ENCODE peak calls at places on chromosomes 12 and 14, in five cellular contexts. L is transverse colon, J is heart right ventricle, G is uterus, N is fibroblast of lung. W is an unnamed sample.
A peak's percentile ranks its signal among the peaks of the same experiment; 100 is the strongest.

GRCh38 chr12:13024151-13024946 is 19.8 kb upstream of the FAM234B start:
- DNase-seq in L (peak; percentile 33), J (no peak), G (peak; percentile 39), N (peak; percentile 87), W (no peak)

GRCh38 chr12:93300611-93301021 is 77.1 kb upstream of the NUDT4 start:
- DNase-seq in L (no peak), J (no peak), G (no peak), N (no peak), W (no peak)

GRCh38 chr14:71675126-71675901 is 256.9 kb upstream of the RGS6 start:
- DNase-seq in L (no peak), J (no peak), G (no peak), N (no peak), W (no peak)

GRCh38 chr14:73238262-73238852 is 1.1 kb downstream of the PAPLN start:
- DNase-seq in L (no peak), J (no peak), G (no peak), N (peak; percentile 81), W (no peak)

GRCh38 chr12:64893961-64894360 is 69.5 kb downstream of the TBC1D30 start:
- DNase-seq in L (no peak), J (no peak), G (no peak), N (peak; percentile 76), W (no peak)

GRCh38 chr12:68157295-68157871 is 2.2 kb downstream of the IFNG start:
- DNase-seq in L (no peak), J (no peak), G (no peak), N (no peak), W (no peak)

GRCh38 chr14:75861161-75861621 is 120.6 kb downstream of the TGFB3 start:
- DNase-seq in L (no peak), J (no peak), G (peak; percentile 71), N (peak; percentile 74), W (no peak)

GRCh38 chr14:37579250-37579649 is 15.8 kb downstream of the FOXA1 start:
- DNase-seq in L (no peak), J (no peak), G (no peak), N (no peak), W (no peak)

GRCh38 chr14:36940476-36940875 is 231.9 kb downstream of the SLC25A21 start:
- DNase-seq in L (no peak), J (no peak), G (no peak), N (no peak), W (no peak)

GRCh38 chr12:47808574-47809380 is 10.9 kb downstream of the HDAC7 start:
- DNase-seq in L (peak; percentile 38), J (peak; percentile 24), G (no peak), N (no peak), W (no peak)

GRCh38 chr14:91732859-91733477 is 1.1 kb upstream of the CATSPERB start:
- DNase-seq in L (no peak), J (no peak), G (no peak), N (no peak), W (no peak)

GRCh38 chr14:91374897-91375747 is 42.5 kb downstream of the CCDC88C start:
- DNase-seq in L (no peak), J (no peak), G (no peak), N (no peak), W (no peak)

GRCh38 chr12:4454315-4454860 is 8.8 kb upstream of the FGF6 start:
- DNase-seq in L (no peak), J (no peak), G (no peak), N (no peak), W (no peak)

GRCh38 chr12:132522586-132523380 is 32.8 kb downstream of the FBRSL1 start:
- DNase-seq in L (no peak), J (no peak), G (no peak), N (no peak), W (no peak)

GRCh38 chr12:66189476-66189823 is 436 bp downstream of the IRAK3 start:
- DNase-seq in L (no peak), J (no peak), G (no peak), N (no peak), W (no peak)

GRCh38 chr12:88944403-88944802 is 364.1 kb upstream of the KITLG start:
- DNase-seq in L (no peak), J (no peak), G (no peak), N (peak; percentile 28), W (no peak)

GRCh38 chr14:93318927-93319326 is 13.9 kb downstream of the BTBD7 start:
- DNase-seq in L (no peak), J (no peak), G (no peak), N (no peak), W (no peak)

GRCh38 chr12:47900480-47901129 is 4.2 kb downstream of the VDR start:
- DNase-seq in L (peak; percentile 65), J (no peak), G (no peak), N (no peak), W (peak; percentile 73)

GRCh38 chr12:79659961-79660431 is 30.8 kb downstream of the PAWR start:
- DNase-seq in L (no peak), J (no peak), G (no peak), N (no peak), W (no peak)

GRCh38 chr14:37588956-37589737 is 5.9 kb downstream of the FOXA1 start:
- DNase-seq in L (peak; percentile 24), J (no peak), G (no peak), N (no peak), W (peak; percentile 42)

GRCh38 chr14:33259764-33260163 is 321.1 kb downstream of the NPAS3 start:
- DNase-seq in L (no peak), J (no peak), G (no peak), N (no peak), W (no peak)

GRCh38 chr12:88553941-88554658 is 26.2 kb downstream of the KITLG start:
- DNase-seq in L (no peak), J (no peak), G (no peak), N (peak; percentile 90), W (no peak)

GRCh38 chr12:45050751-45051489 is at the start of gene DBX2:
- DNase-seq in L (no peak), J (peak; percentile 19), G (no peak), N (peak; percentile 1), W (no peak)

GRCh38 chr12:71972441-71973074 is 33.9 kb downstream of the TPH2 start:
- DNase-seq in L (no peak), J (no peak), G (no peak), N (no peak), W (no peak)

GRCh38 chr14:44945264-44945663 is 16.5 kb downstream of the KLHL28 start:
- DNase-seq in L (no peak), J (no peak), G (no peak), N (peak; percentile 87), W (no peak)

DNA sequence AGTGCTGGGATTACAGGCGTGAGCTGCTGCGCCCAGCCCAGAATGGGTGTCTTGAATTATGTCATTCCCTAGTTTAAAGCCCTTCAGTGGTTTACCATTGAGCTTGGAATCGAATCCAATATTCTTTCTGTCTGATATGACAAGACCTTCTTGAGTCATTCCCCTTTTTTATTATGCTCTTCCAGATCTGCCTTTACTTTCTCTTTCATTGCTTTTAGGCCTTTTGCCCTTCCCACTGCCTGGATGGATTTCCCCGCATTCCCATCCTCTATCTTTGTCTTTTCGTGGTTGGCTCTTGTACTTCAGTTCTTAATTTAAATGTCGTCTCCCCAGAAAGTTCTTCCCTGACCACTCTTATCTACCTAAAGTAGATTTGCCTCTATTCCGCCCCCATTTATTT is 1.6 kb downstream of the TRAFD1 start:
- DNase-seq in L (no peak), J (no peak), G (no peak), N (peak; percentile 17), W (no peak)
- H3K27ac ChIP-seq in L (peak overlapping the region; percentile 92), J (no peak overlapping the region), G (no peak overlapping the region), N (peak overlapping the region; percentile 14), W (peak overlapping the region; percentile 90)

GRCh38 chr14:106210650-106211049 is 684.3 kb downstream of the TMEM121 start:
- DNase-seq in L (no peak), J (no peak), G (no peak), N (no peak), W (no peak)

GRCh38 chr14:106209745-106210144 is 683.4 kb downstream of the TMEM121 start:
- DNase-seq in L (no peak), J (no peak), G (no peak), N (no peak), W (no peak)

GRCh38 chr14:106208794-106209193 is 682.4 kb downstream of the TMEM121 start:
- DNase-seq in L (no peak), J (no peak), G (no peak), N (no peak), W (no peak)

GRCh38 chr14:106215229-106215628 is 688.8 kb downstream of the TMEM121 start:
- DNase-seq in L (no peak), J (no peak), G (no peak), N (no peak), W (no peak)

DNA sequence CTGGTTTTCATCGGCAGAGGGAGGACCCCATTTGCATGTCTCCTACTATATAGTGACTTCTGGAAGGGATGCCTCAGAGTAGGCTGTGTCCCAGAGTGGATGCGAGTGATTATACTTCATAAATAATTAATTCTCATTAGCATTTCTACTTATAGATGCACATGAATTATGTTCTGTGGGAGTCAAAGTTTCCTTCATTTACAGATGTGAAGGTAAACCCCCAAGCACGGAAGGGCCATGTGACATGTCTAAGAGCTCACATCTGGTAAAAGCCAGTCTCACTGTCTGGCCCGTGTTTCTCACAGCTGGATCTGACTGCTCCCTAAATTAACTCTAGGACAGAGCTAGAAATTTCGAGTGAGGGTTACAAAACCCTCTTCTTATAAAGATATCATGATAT is 685.1 kb downstream of the TMEM121 start:
- DNase-seq in L (no peak), J (no peak), G (no peak), N (no peak), W (no peak)
- H3K9me3 ChIP-seq in L (no peaks in the 10 kb centered on the region), J (no peaks in the 10 kb centered on the region), G (no peaks in the 10 kb centered on the region), N (no peaks in the 10 kb centered on the region), W (no peaks in the 10 kb centered on the region)

GRCh38 chr14:65045691-65046090 is 56.6 kb downstream of the MAX start:
- DNase-seq in L (no peak), J (no peak), G (no peak), N (no peak), W (no peak)

GRCh38 chr14:65042731-65043372 is 56.2 kb downstream of the FNTB start:
- DNase-seq in L (no peak), J (no peak), G (no peak), N (no peak), W (no peak)

GRCh38 chr14:65044596-65044959 is 57.7 kb downstream of the MAX start:
- DNase-seq in L (peak; percentile 15), J (no peak), G (no peak), N (no peak), W (no peak)

GRCh38 chr14:65045011-65045410 is 57.3 kb downstream of the MAX start:
- DNase-seq in L (no peak), J (no peak), G (no peak), N (no peak), W (no peak)

DNA sequence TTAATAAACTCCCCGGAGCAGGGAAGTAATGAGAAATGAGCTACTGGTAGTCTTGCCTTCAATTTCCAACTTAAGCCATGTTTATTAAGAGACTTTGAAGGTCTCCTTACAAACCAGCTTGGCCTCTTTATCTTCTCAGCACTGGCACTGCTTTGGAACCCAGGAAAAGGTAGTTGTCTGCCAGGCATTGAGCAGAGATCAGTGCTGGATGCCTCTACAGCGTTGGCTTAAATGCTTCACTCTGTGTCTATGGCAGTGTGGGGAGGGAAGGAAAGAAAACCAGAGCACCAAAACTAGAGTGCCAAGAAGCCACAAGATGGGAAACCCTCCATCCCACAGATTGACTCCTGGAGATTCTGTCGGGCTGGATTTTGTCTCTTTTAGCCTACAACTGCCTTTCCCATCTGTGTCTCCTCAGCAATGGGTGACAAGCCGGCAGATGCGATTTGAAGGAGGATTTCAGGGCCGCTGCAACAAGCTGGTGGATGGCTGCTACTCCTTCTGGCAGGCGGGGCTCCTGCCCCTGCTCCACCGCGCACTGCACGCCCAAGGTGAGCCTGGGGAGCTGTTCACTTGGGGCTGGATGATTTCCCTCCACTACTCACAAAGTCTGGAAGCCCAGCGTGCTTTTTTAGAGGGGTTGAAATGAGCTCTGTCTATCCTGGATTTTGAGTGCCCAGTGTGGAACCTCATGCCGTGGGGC is 57.3 kb downstream of the FNTB start:
- DNase-seq in L (no peak), J (no peak), G (no peak), N (no peak), W (no peak)
- H3K27ac ChIP-seq in L (no peak overlapping the region), J (no peak overlapping the region), G (no peak overlapping the region), N (no peak overlapping the region), W (no peak overlapping the region)

GRCh38 chr12:38144601-38145436 is 171.8 kb upstream of the ALG10B start:
- DNase-seq in L (no peak), J (no peak), G (no peak), N (no peak), W (no peak)
- H3K9me3 ChIP-seq in L (peaks cover 6% of the 10 kb centered on the region), J (no peaks in the 10 kb centered on the region), G (no peaks in the 10 kb centered on the region), N (no peaks in the 10 kb centered on the region), W (no peaks in the 10 kb centered on the region)

W was measured in colonic mucosa.